ENCODE peak calls at places on chromosome 6, in eight cellular contexts. P, L, Y, C, H, B, M and V are unnamed samples.

GRCh38 chr6:36127462-36128016 is 2.8 kb upstream of the MAPK13 start:
- DNase-seq in P (peak), L (peak), Y (peak), C (peak), H (peak), B (no peak), M (no peak), V (peak)

GRCh38 chr6:104640141-104640700 is 219.5 kb downstream of the HACE1 start:
- DNase-seq in P (no peak), L (no peak), Y (no peak), C (no peak), H (no peak), B (no peak), M (peak), V (peak)

GRCh38 chr6:35477551-35478179 is 9.5 kb downstream of the RPL10A start:
- DNase-seq in P (peak), L (no peak), Y (no peak), C (no peak), H (no peak), B (no peak), M (no peak), V (no peak)

GRCh38 chr6:20606831-20607230 is 72.6 kb downstream of the CDKAL1 start:
- DNase-seq in P (no peak), L (no peak), Y (no peak), C (no peak), H (no peak), B (no peak), M (no peak), V (no peak)

GRCh38 chr6:37083243-37084138 is 78.0 kb downstream of the FGD2 start:
- DNase-seq in P (peak), L (peak), Y (peak), C (peak), H (peak), B (peak), M (no peak), V (peak)

GRCh38 chr6:30826961-30827342 is 57.4 kb upstream of the DDR1 start:
- DNase-seq in P (peak), L (no peak), Y (no peak), C (no peak), H (no peak), B (no peak), M (no peak), V (no peak)

GRCh38 chr6:18276610-18277009 is 12.3 kb upstream of the DEK start:
- DNase-seq in P (peak), L (no peak), Y (no peak), C (no peak), H (no peak), B (no peak), M (no peak), V (no peak)

GRCh38 chr6:52019092-52019491 is 68.3 kb downstream of the PKHD1 start:
- DNase-seq in P (no peak), L (no peak), Y (no peak), C (no peak), H (no peak), B (no peak), M (no peak), V (no peak)

GRCh38 chr6:73030257-73030656 is 195.0 kb downstream of the KHDC1L start:
- DNase-seq in P (peak), L (no peak), Y (no peak), C (no peak), H (no peak), B (no peak), M (no peak), V (no peak)

GRCh38 chr6:12014873-12015149 is 2.7 kb downstream of the HIVEP1 start:
- DNase-seq in P (no peak), L (no peak), Y (no peak), C (no peak), H (no peak), B (no peak), M (no peak), V (no peak)

GRCh38 chr6:170279977-170280688 is 10.7 kb downstream of the DLL1 start:
- DNase-seq in P (peak), L (peak), Y (peak), C (no peak), H (peak), B (peak), M (no peak), V (peak)

GRCh38 chr6:8108031-8108660 is 5.8 kb upstream of the EEF1E1 start:
- DNase-seq in P (peak), L (peak), Y (no peak), C (peak), H (no peak), B (no peak), M (no peak), V (peak)

GRCh38 chr6:9204171-9204570 is 768.8 kb upstream of the SLC35B3 start:
- DNase-seq in P (peak), L (peak), Y (no peak), C (peak), H (no peak), B (no peak), M (no peak), V (peak)

GRCh38 chr6:113672691-113673149 is 184.4 kb upstream of the MARCKS start:
- DNase-seq in P (no peak), L (peak), Y (peak), C (no peak), H (peak), B (peak), M (no peak), V (no peak)

GRCh38 chr6:44078795-44079671 is 48.2 kb downstream of the MRPL14 start:
- DNase-seq in P (peak), L (peak), Y (no peak), C (no peak), H (peak), B (peak), M (peak), V (peak)

GRCh38 chr6:132960720-132961119 is 146.4 kb downstream of the RPS12 start:
- DNase-seq in P (peak), L (no peak), Y (no peak), C (no peak), H (no peak), B (no peak), M (no peak), V (no peak)

GRCh38 chr6:98769546-98769945 is 64.8 kb upstream of the POU3F2 start:
- DNase-seq in P (peak), L (no peak), Y (no peak), C (no peak), H (no peak), B (no peak), M (peak), V (peak)

GRCh38 chr6:98759459-98759858 is 74.9 kb upstream of the POU3F2 start:
- DNase-seq in P (no peak), L (no peak), Y (no peak), C (no peak), H (no peak), B (no peak), M (no peak), V (no peak)

DNA sequence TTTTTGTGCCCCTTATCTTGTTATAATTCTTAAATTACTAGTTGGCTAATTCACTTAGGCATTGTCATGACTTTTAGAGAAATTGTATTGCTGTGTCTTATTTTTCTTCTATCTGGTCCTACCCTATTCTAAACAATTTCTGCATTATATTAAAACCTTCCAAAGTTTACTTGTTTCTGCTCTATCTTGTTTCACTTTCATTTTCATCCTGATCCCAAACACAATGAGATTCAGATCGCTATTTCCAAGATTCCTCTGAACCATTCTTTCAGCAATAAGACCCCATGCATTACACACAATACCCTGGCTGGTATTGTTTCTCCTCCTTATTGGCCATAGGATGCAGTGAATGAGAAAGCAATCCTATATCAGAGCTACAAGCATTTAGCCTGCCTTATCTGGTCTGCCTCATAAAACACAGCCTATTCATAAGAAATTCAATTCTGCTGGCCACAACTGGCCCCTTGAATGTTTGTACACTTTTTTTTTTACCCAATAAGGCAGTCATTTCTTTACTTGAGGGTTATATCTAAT is 69.9 kb upstream of the POU3F2 start:
- DNase-seq in P (no peak), L (no peak), Y (no peak), C (no peak), H (no peak), B (no peak), M (no peak), V (no peak)
- H3K4me3 ChIP-seq in P (no peak), L (peak), Y (peak), C (peak), H (no peak), B (peak), M (no peak), V (no peak)

DNA sequence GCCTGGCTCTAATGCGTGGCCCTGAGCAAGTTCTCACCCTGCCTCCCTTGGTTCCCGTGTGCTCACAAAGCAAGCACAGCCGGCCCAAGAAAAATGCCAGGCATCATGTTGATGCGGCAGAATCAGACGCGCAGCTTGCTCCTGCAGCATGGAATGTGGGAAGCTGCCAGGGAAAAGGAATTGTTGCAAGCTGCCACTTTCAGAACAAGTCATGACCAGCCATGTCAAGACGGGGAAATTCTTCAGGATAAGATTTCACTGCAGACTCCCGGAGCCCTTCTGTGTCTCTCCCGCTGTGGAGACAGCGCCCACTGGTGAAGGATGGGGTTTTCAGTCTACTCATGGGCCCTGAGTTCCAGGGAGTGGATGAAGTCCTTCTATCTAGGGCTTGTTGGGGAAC is 4.6 kb downstream of the DACT2 start:
- DNase-seq in P (peak), L (peak), Y (no peak), C (no peak), H (no peak), B (no peak), M (no peak), V (peak)
- TF ChIP-seq CTCF in P (peak), L (peak), Y (peak), C (no peak), H (no peak), B (peak), M (no peak), V (peak)

DNA sequence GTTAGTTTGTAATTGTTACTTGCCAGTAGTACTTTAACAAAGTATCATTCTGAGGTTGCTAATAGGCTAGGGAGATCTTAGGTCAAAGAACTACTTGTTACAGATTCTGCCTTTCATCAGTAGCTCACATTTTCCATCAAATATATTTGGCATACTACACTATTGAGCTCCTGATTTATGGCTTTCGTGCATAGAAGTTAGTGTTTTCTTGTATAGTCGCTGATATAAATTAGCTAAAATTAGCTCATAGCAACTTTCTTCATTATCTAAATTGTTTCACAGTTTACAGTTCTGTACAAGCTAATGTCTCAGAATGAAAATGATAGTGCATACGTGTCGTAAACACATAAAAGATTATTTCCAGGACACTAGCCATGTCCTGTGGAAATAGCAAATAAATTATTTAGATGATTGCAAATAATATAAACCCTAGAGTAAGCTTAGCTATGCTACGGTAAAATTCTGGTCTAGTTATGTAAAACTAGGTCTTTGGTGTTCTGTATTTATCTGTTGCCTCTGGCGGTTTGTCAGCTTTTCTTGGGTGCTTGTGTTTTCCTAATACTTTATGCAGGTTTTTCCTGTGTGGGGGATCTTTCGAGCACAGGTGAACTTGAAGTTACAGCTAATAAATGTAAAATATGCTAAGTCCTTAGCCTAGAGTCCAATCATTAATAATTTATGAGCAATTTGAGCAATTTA is 15.1 kb downstream of the PDE7B start:
- DNase-seq in P (no peak), L (no peak), Y (no peak), C (no peak), H (no peak), B (no peak), M (no peak), V (no peak)
- H3K4me3 ChIP-seq in P (no peak), L (no peak), Y (no peak), C (no peak), H (no peak), B (peak), M (no peak), V (no peak)

GRCh38 chr6:142696123-142696522 is 248.9 kb downstream of the HIVEP2 start:
- DNase-seq in P (no peak), L (peak), Y (no peak), C (no peak), H (no peak), B (no peak), M (no peak), V (no peak)

GRCh38 chr6:142694054-142694453 is 250.9 kb downstream of the HIVEP2 start:
- DNase-seq in P (no peak), L (peak), Y (no peak), C (peak), H (no peak), B (no peak), M (no peak), V (peak)

GRCh38 chr6:142695016-142695415 is 250.0 kb downstream of the HIVEP2 start:
- DNase-seq in P (no peak), L (no peak), Y (no peak), C (no peak), H (no peak), B (no peak), M (no peak), V (no peak)

GRCh38 chr6:142693446-142693845 is 251.5 kb downstream of the HIVEP2 start:
- DNase-seq in P (no peak), L (peak), Y (no peak), C (peak), H (no peak), B (no peak), M (no peak), V (peak)

DNA sequence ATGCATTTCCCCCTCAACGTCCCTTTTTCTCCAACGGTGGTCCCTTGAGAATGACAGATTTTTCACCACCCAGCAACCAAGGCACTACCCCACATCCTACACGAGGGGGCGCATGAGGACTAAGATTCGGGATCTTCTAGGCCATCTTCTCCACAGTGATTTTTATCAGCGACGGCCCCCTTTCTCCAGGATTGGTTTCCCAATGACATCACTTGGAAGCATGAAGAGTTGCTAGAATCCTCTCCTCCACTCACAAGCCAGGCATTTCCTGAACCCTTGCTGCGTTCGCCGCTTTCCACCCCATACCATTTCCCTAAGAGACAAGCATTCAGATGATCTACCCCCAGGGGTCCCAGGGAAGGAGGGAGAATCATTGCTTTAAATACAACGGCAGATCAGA is 252.0 kb downstream of the HIVEP2 start:
- DNase-seq in P (peak), L (peak), Y (peak), C (peak), H (peak), B (peak), M (peak), V (peak)
- TF ChIP-seq CTCF in P (peak), L (peak), Y (peak), C (peak), H (peak), B (peak), M (peak), V (peak)

DNA sequence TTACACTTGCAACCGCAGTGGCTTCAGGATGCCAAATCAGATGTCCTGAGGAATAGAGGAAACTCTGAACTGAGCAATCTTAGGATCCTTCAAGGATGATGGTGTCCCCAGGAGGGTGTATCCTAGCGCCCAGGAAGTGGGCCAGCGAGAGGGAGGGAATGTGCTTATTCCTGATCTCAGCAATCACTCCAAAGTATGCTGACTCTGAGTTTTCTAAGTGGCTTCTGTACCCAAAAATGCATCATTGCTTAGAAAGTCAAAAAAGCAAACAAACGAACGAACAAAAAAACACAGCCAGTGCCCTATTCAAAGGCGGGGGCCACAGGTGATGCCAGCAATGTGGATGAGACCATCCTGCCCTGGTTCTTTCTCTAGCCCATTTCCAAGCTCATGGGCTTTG is 230.6 kb downstream of the NRN1 start:
- DNase-seq in P (no peak), L (no peak), Y (no peak), C (no peak), H (no peak), B (no peak), M (no peak), V (no peak)
- H3K4me3 ChIP-seq in P (no peak), L (no peak), Y (no peak), C (no peak), H (no peak), B (no peak), M (no peak), V (no peak)

GRCh38 chr6:68025764-68026163 is 609.3 kb upstream of the ADGRB3 start:
- DNase-seq in P (no peak), L (no peak), Y (no peak), C (no peak), H (no peak), B (no peak), M (no peak), V (no peak)

GRCh38 chr6:68026483-68026882 is 608.6 kb upstream of the ADGRB3 start:
- DNase-seq in P (no peak), L (no peak), Y (no peak), C (no peak), H (no peak), B (no peak), M (no peak), V (no peak)

GRCh38 chr6:68024570-68025269 is 610.4 kb upstream of the ADGRB3 start:
- DNase-seq in P (no peak), L (no peak), Y (no peak), C (no peak), H (no peak), B (no peak), M (no peak), V (no peak)
- TF ChIP-seq CTCF in P (no peak), L (no peak), Y (no peak), C (no peak), H (no peak), B (no peak), M (no peak), V (no peak)

GRCh38 chr6:14176429-14176828 is 58.9 kb downstream of the CD83 start:
- DNase-seq in P (no peak), L (no peak), Y (no peak), C (no peak), H (no peak), B (no peak), M (no peak), V (no peak)
- H3K4me3 ChIP-seq in P (no peak), L (no peak), Y (no peak), C (no peak), H (no peak), B (no peak), M (no peak), V (no peak)